ENCODE peak calls at places on chromosomes 5 and 9, in four cellular contexts. D is KG1, N is M059J, C is posterior vena cava. B is an unnamed sample.

GRCh38 chr5:125190232-125191051 is 444.0 kb upstream of the ZNF608 start:
- DNase-seq in C (no peak), D (no peak), N (peak; percentile 87), B (no peak)

GRCh38 chr9:100573655-100574260 is 4.1 kb upstream of the CAVIN4 start:
- DNase-seq in N (no peak), D (no peak), C (no peak), B (no peak)

GRCh38 chr9:93099551-93100264 is 3.7 kb downstream of the CARD19 start:
- DNase-seq in N (no peak), D (no peak), C (peak; percentile 65), B (no peak)

GRCh38 chr5:130651440-130651839 is 513.6 kb downstream of the HINT1 start:
- DNase-seq in C (no peak), D (no peak), N (no peak), B (no peak)

GRCh38 chr9:37583522-37584121 is 7.4 kb upstream of the FBXO10 start:
- DNase-seq in C (no peak), N (no peak), D (no peak), B (no peak)

GRCh38 chr5:69007726-69008368 is 86.0 kb upstream of the SLC30A5 start:
- DNase-seq in C (peak; percentile 85), N (peak; percentile 54), D (peak; percentile 18), B (peak; percentile 63)

GRCh38 chr9:101966706-101967105 is 228.3 kb upstream of the GRIN3A start:
- DNase-seq in C (no peak), N (no peak), D (no peak), B (no peak)

GRCh38 chr5:157903117-157903450 is 44.1 kb upstream of the CLINT1 start:
- DNase-seq in N (peak; percentile 27), C (no peak), D (no peak), B (no peak)

GRCh38 chr5:61659221-61659696 is 327.2 kb downstream of the ZSWIM6 start:
- DNase-seq in N (no peak), D (no peak), C (no peak), B (no peak)

GRCh38 chr5:64166201-64166959 is 737 bp downstream of the RNF180 start:
- DNase-seq in D (no peak), N (no peak), C (no peak), B (no peak)